ENCODE peak calls at places on chromosomes 4 and X, in four cellular contexts. One of them, this sample, is unnamed.

GRCh38 chr4:42412251-42412650 is 15.0 kb downstream of the SHISA3 start:
- DNase-seq in K562: no peak
- DNase-seq in kidney: no peak
- DNase-seq in SK-N-SH: no peak
- DNase-seq in this sample: no peak

GRCh38 chrX:110015915-110016314 is 13.0 kb downstream of the TMEM164 start:
- DNase-seq in K562: no peak
- DNase-seq in kidney: no peak
- DNase-seq in SK-N-SH: no peak
- DNase-seq in this sample: no peak

GRCh38 chr4:17657849-17658248 is 43.4 kb downstream of the MED28 start:
- DNase-seq in K562: no peak
- DNase-seq in kidney: no peak
- DNase-seq in SK-N-SH: no peak
- DNase-seq in this sample: no peak

GRCh38 chr4:1208266-1208961 is 36.0 kb upstream of the SPON2 start:
- DNase-seq in K562: no peak
- DNase-seq in kidney: peak
- DNase-seq in SK-N-SH: no peak
- DNase-seq in this sample: no peak

GRCh38 chr4:181647396-181648107 is 595.6 kb upstream of the TENM3 start:
- DNase-seq in K562: no peak
- DNase-seq in kidney: no peak
- DNase-seq in SK-N-SH: no peak
- DNase-seq in this sample: no peak

GRCh38 chrX:120408168-120408567 is 46.3 kb downstream of the ATP1B4 start:
- DNase-seq in K562: no peak
- DNase-seq in kidney: no peak
- DNase-seq in SK-N-SH: no peak
- DNase-seq in this sample: no peak

GRCh38 chr4:40608628-40609027 is 21.0 kb downstream of the RBM47 start:
- DNase-seq in K562: no peak
- DNase-seq in kidney: no peak
- DNase-seq in SK-N-SH: no peak
- DNase-seq in this sample: no peak

GRCh38 chr4:73617256-73617655 is 3.0 kb downstream of the RASSF6 start:
- DNase-seq in K562: no peak
- DNase-seq in kidney: no peak
- DNase-seq in SK-N-SH: no peak
- DNase-seq in this sample: no peak

GRCh38 chrX:46551494-46552128 is 6.4 kb upstream of the ZNF674 start:
- DNase-seq in K562: no peak
- DNase-seq in kidney: no peak
- DNase-seq in SK-N-SH: no peak
- DNase-seq in this sample: peak

GRCh38 chr4:141580523-141580922 is 55.9 kb upstream of the IL15 start:
- DNase-seq in K562: no peak
- DNase-seq in kidney: no peak
- DNase-seq in SK-N-SH: no peak
- DNase-seq in this sample: peak

GRCh38 chrX:80602017-80602765 is 181.9 kb downstream of the TENT5D start:
- DNase-seq in K562: no peak
- DNase-seq in kidney: no peak
- DNase-seq in SK-N-SH: no peak
- DNase-seq in this sample: no peak

GRCh38 chrX:67780694-67781109 is 236.9 kb downstream of the AR start:
- DNase-seq in K562: no peak
- DNase-seq in kidney: peak
- DNase-seq in SK-N-SH: no peak
- DNase-seq in this sample: no peak

DNA sequence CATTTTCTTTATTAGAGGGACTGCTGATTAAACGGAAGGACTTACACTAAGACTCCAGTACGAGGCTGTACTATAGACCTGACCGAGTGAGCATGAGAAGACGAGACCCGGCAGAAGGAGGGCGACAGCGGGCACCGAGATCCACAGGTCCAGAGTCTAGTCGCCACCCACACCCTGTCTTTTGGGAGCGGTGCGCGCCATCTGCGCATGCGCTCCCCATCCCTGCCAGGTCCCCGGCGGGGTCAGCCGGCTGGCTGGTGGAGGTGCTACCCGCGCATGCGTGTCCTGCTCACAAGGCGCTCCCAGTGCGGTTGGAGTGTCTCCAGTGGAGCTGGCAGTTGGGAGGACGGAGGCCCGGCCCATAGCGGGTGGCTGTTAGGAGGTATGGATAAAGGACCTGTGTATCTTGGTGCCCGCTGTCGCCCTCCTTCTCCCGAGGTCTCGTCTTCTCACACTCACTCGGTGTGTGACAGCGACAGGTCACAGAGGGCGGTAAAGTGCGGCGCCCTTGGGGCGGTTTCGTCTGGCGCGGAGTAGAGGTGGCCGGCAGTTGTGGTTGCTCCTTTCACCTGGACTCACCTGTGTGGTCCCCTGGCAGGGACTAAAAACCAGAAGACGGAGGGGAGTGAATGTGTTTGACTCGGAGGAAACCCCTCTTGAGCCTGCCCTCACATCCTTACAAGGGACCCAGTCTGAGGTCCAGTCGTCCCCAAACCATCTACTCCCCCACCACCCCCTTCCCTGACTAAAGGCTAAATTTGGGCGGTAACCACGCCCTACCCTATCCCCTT is 7.6 kb upstream of the HSD17B10 start:
- DNase-seq in K562: no peak
- DNase-seq in kidney: peak
- DNase-seq in SK-N-SH: peak
- DNase-seq in this sample: peak
- H3K4me3 ChIP-seq in K562: no peak
- H3K4me3 ChIP-seq in kidney: peak
- H3K4me3 ChIP-seq in SK-N-SH: peak
- H3K4me3 ChIP-seq in this sample: peak

DNA sequence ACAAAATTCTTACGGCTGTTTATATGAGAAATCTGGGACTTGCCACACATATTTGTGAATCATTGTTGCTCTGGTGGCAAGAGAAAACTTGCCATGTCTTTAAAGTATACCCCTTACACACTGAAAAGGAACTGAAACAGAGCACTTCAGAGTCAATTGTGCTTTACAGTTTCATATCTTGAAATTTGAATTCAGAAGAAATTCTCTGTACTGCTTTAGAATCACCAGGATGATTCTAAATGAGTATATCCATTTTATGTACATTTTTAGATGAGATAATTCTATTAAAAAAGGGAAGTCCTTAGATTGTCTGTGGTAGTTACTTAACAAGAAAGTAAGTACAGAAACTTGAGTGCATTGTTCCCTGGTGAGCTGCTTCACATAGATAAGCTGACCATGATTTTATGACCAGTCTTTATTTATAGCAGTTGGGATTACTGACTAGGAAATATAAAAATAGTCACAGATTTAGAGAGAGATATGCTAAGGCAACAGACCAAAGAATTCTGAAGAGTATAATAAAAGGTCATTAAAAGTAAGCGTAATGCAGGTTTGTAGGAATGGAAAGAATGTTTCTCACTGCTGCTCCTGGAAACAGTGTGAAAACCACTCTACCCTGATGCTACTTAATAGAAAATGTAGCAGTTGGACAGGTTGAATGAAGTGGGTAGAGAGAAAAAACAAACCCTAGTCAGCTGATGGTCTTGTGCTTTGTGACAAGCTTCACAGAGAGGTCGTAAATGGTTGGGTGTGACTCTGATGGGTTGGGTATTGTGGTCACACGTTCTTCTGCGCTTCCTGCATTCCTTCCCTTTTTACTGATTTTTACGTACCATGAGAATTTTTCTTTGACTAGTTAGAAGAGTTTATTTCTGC is 41.0 kb downstream of the FNIP2 start:
- DNase-seq in K562: no peak
- DNase-seq in kidney: no peak
- DNase-seq in SK-N-SH: no peak
- DNase-seq in this sample: no peak
- H3K9ac ChIP-seq in K562: no peak
- H3K9ac ChIP-seq in kidney: peak
- H3K9ac ChIP-seq in SK-N-SH: peak
- H3K9ac ChIP-seq in this sample: no peak

GRCh38 chr4:143399113-143399949 is 62.7 kb downstream of the GAB1 start:
- DNase-seq in K562: peak
- DNase-seq in kidney: no peak
- DNase-seq in SK-N-SH: peak
- DNase-seq in this sample: no peak
- H3K4me3 ChIP-seq in K562: no peak
- H3K4me3 ChIP-seq in kidney: no peak
- H3K4me3 ChIP-seq in SK-N-SH: no peak
- H3K4me3 ChIP-seq in this sample: no peak

GRCh38 chrX:22650691-22651090 is 349.1 kb upstream of the DDX53 start:
- DNase-seq in K562: no peak
- DNase-seq in kidney: no peak
- DNase-seq in SK-N-SH: no peak
- DNase-seq in this sample: no peak

DNA sequence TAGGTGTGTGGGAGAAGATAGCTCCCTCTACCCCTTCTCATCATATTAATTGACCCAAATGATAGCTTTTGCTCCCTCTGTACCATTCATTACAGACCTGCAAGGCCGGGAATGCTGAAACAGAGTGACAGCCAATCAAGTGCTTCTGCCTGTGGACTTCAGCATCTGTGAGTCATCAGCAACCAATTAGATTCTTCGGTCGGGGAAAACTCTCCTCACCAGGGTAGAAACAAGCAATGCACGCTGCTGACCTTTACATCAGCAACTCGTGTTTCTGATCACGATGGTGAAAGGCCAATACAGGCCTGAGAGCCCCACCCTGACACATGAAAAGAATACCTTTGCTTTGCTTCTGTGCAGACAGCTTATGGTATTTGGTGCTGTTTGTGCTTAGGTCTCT is 347.2 kb upstream of the DDX53 start:
- DNase-seq in K562: no peak
- DNase-seq in kidney: no peak
- DNase-seq in SK-N-SH: peak
- DNase-seq in this sample: peak
- H3K9ac ChIP-seq in K562: no peak
- H3K9ac ChIP-seq in kidney: no peak
- H3K9ac ChIP-seq in SK-N-SH: no peak
- H3K9ac ChIP-seq in this sample: no peak

This sample was measured in endodermal cell.